ENCODE peak calls at places on chromosomes 4 and X, in five cellular contexts. One of them, this sample, is unnamed.

GRCh38 chr4:152850377-152850776 is 70.6 kb downstream of the ARFIP1 start:
- DNase-seq in osteocyte: no peak
- DNase-seq in B cell: peak
- DNase-seq in fibroblast of mammary gland: peak
- DNase-seq in MCF 10A: peak
- DNase-seq in this sample: peak

GRCh38 chrX:9786839-9787635 is 808 bp downstream of the SHROOM2 start:
- DNase-seq in osteocyte: no peak
- DNase-seq in B cell: no peak
- DNase-seq in MCF 10A: no peak
- DNase-seq in fibroblast of mammary gland: no peak
- DNase-seq in this sample: no peak

GRCh38 chr4:82372502-82372873 is 1.3 kb downstream of the HNRNPD start:
- DNase-seq in osteocyte: no peak
- DNase-seq in fibroblast of mammary gland: peak
- DNase-seq in MCF 10A: peak
- DNase-seq in B cell: peak
- DNase-seq in this sample: peak

GRCh38 chr4:59973496-59973895 is 1226.6 kb upstream of the ADGRL3 start:
- DNase-seq in fibroblast of mammary gland: no peak
- DNase-seq in B cell: no peak
- DNase-seq in MCF 10A: peak
- DNase-seq in osteocyte: no peak
- DNase-seq in this sample: no peak

GRCh38 chr4:119825696-119826095 is 197.1 kb upstream of the PDE5A start:
- DNase-seq in osteocyte: no peak
- DNase-seq in fibroblast of mammary gland: no peak
- DNase-seq in MCF 10A: no peak
- DNase-seq in B cell: no peak
- DNase-seq in this sample: no peak

GRCh38 chr4:38160487-38161207 is 200.4 kb downstream of the PTTG2 start:
- DNase-seq in B cell: peak
- DNase-seq in MCF 10A: peak
- DNase-seq in fibroblast of mammary gland: peak
- DNase-seq in osteocyte: no peak
- DNase-seq in this sample: peak

GRCh38 chrX:54446084-54446483 is 5.9 kb downstream of the TSR2 start:
- DNase-seq in osteocyte: no peak
- DNase-seq in MCF 10A: no peak
- DNase-seq in B cell: no peak
- DNase-seq in fibroblast of mammary gland: no peak
- DNase-seq in this sample: no peak

GRCh38 chrX:74349387-74349786 is 45.4 kb downstream of the ZCCHC13 start:
- DNase-seq in osteocyte: no peak
- DNase-seq in MCF 10A: peak
- DNase-seq in fibroblast of mammary gland: peak
- DNase-seq in B cell: no peak
- DNase-seq in this sample: no peak

GRCh38 chr4:14893713-14894112 is 108.6 kb upstream of the CPEB2 start:
- DNase-seq in B cell: no peak
- DNase-seq in MCF 10A: no peak
- DNase-seq in osteocyte: no peak
- DNase-seq in fibroblast of mammary gland: no peak
- DNase-seq in this sample: no peak

GRCh38 chr4:111450867-111451266 is 694.4 kb upstream of the FAM241A start:
- DNase-seq in MCF 10A: peak
- DNase-seq in osteocyte: no peak
- DNase-seq in B cell: no peak
- DNase-seq in fibroblast of mammary gland: peak
- DNase-seq in this sample: no peak

GRCh38 chr4:139137745-139138144 is 39.3 kb downstream of the ELF2 start:
- DNase-seq in B cell: no peak
- DNase-seq in MCF 10A: no peak
- DNase-seq in fibroblast of mammary gland: no peak
- DNase-seq in osteocyte: no peak
- DNase-seq in this sample: no peak

GRCh38 chrX:15874672-15875071 is 20.1 kb upstream of the AP1S2 start:
- DNase-seq in osteocyte: no peak
- DNase-seq in MCF 10A: no peak
- DNase-seq in B cell: no peak
- DNase-seq in fibroblast of mammary gland: no peak
- DNase-seq in this sample: no peak

GRCh38 chr4:165198329-165198728 is 9.0 kb upstream of the KLHL2 start:
- DNase-seq in fibroblast of mammary gland: no peak
- DNase-seq in osteocyte: no peak
- DNase-seq in MCF 10A: no peak
- DNase-seq in B cell: no peak
- DNase-seq in this sample: no peak

GRCh38 chr4:75633846-75634245 is 3.5 kb upstream of the CDKL2 start:
- DNase-seq in MCF 10A: peak
- DNase-seq in osteocyte: no peak
- DNase-seq in fibroblast of mammary gland: peak
- DNase-seq in B cell: no peak
- DNase-seq in this sample: no peak

GRCh38 chr4:17854076-17854475 is 43.3 kb downstream of the NCAPG start:
- DNase-seq in MCF 10A: no peak
- DNase-seq in B cell: no peak
- DNase-seq in osteocyte: no peak
- DNase-seq in fibroblast of mammary gland: no peak
- DNase-seq in this sample: no peak

GRCh38 chrX:125295337-125295736 is 24.3 kb upstream of the TEX13C start:
- DNase-seq in fibroblast of mammary gland: no peak
- DNase-seq in B cell: no peak
- DNase-seq in MCF 10A: peak
- DNase-seq in osteocyte: no peak
- DNase-seq in this sample: peak

GRCh38 chr4:113292371-113293042 is 243.1 kb downstream of the ANK2 start:
- DNase-seq in fibroblast of mammary gland: peak
- DNase-seq in osteocyte: no peak
- DNase-seq in B cell: no peak
- DNase-seq in MCF 10A: no peak
- DNase-seq in this sample: no peak

GRCh38 chr4:183362916-183363542 is 40.8 kb upstream of the CLDN24 start:
- DNase-seq in MCF 10A: peak
- DNase-seq in fibroblast of mammary gland: peak
- DNase-seq in B cell: no peak
- DNase-seq in osteocyte: no peak
- DNase-seq in this sample: no peak

GRCh38 chr4:54976682-54977081 is 148.7 kb downstream of the KDR start:
- DNase-seq in osteocyte: no peak
- DNase-seq in MCF 10A: no peak
- DNase-seq in B cell: no peak
- DNase-seq in fibroblast of mammary gland: no peak
- DNase-seq in this sample: no peak

GRCh38 chr4:108852691-108853090 is 89.8 kb upstream of the ETNPPL start:
- DNase-seq in B cell: no peak
- DNase-seq in osteocyte: no peak
- DNase-seq in fibroblast of mammary gland: no peak
- DNase-seq in MCF 10A: peak
- DNase-seq in this sample: no peak

GRCh38 chrX:44227981-44228380 is 115.5 kb downstream of the EFHC2 start:
- DNase-seq in MCF 10A: no peak
- DNase-seq in osteocyte: no peak
- DNase-seq in fibroblast of mammary gland: no peak
- DNase-seq in B cell: no peak
- DNase-seq in this sample: no peak

GRCh38 chr4:84535901-84536300 is 36.8 kb upstream of the NKX6-1 start:
- DNase-seq in osteocyte: no peak
- DNase-seq in MCF 10A: no peak
- DNase-seq in B cell: no peak
- DNase-seq in fibroblast of mammary gland: no peak
- DNase-seq in this sample: no peak

GRCh38 chr4:95599777-95600436 is 51.1 kb upstream of the UNC5C start:
- DNase-seq in B cell: no peak
- DNase-seq in osteocyte: no peak
- DNase-seq in MCF 10A: no peak
- DNase-seq in fibroblast of mammary gland: no peak
- DNase-seq in this sample: no peak

GRCh38 chrX:109624641-109625311 is at the start of gene KCNE5:
- DNase-seq in osteocyte: no peak
- DNase-seq in B cell: no peak
- DNase-seq in MCF 10A: no peak
- DNase-seq in fibroblast of mammary gland: no peak
- DNase-seq in this sample: no peak

GRCh38 chrX:120274958-120275357 is 24.3 kb downstream of the ZBTB33 start:
- DNase-seq in fibroblast of mammary gland: no peak
- DNase-seq in MCF 10A: no peak
- DNase-seq in B cell: no peak
- DNase-seq in osteocyte: no peak
- DNase-seq in this sample: no peak

GRCh38 chrX:9605484-9605883 is 140.6 kb downstream of the TBL1X start:
- DNase-seq in MCF 10A: no peak
- DNase-seq in B cell: no peak
- DNase-seq in fibroblast of mammary gland: no peak
- DNase-seq in osteocyte: no peak
- DNase-seq in this sample: no peak

GRCh38 chrX:41870719-41871151 is 52.6 kb downstream of the CASK start:
- DNase-seq in MCF 10A: no peak
- DNase-seq in B cell: no peak
- DNase-seq in fibroblast of mammary gland: no peak
- DNase-seq in osteocyte: no peak
- DNase-seq in this sample: no peak

GRCh38 chrX:81957318-81957717 is 755.4 kb downstream of the SH3BGRL start:
- DNase-seq in osteocyte: no peak
- DNase-seq in fibroblast of mammary gland: peak
- DNase-seq in B cell: no peak
- DNase-seq in MCF 10A: no peak
- DNase-seq in this sample: no peak

GRCh38 chr4:51831133-51831532 is 11.8 kb upstream of the DCUN1D4 start:
- DNase-seq in MCF 10A: peak
- DNase-seq in osteocyte: no peak
- DNase-seq in fibroblast of mammary gland: peak
- DNase-seq in B cell: peak
- DNase-seq in this sample: peak

GRCh38 chr4:94766856-94767255 is 9.1 kb downstream of the BMPR1B start:
- DNase-seq in osteocyte: no peak
- DNase-seq in MCF 10A: peak
- DNase-seq in fibroblast of mammary gland: peak
- DNase-seq in B cell: no peak
- DNase-seq in this sample: no peak

DNA sequence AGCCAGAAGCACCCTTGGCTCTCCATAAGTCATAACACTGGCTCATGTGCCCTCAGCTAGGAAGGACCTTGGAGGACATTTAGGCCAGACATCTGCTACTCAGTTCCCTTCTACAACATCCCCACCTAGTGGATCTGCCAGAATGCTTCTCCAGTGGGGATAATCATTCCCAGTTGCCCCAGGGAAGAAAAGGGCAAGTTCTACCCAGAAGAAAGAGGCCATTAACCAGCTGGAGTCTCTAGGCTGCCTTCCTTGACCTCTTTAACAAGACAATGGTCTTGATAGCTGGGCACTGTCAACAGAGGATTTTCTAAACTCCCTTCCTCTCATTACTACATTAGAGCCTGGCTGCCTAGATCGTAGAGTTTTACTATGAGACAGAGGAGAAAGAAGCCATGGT is 42.0 kb downstream of the LGI2 start:
- DNase-seq in B cell: no peak
- DNase-seq in MCF 10A: peak
- DNase-seq in fibroblast of mammary gland: peak
- DNase-seq in osteocyte: no peak
- DNase-seq in this sample: no peak
- TF ChIP-seq CTCF in B cell: no peak
- TF ChIP-seq CTCF in MCF 10A: peak
- TF ChIP-seq CTCF in fibroblast of mammary gland: peak
- TF ChIP-seq CTCF in osteocyte: peak
- TF ChIP-seq CTCF in this sample: no peak

GRCh38 chr4:79207281-79207680 is 118.6 kb downstream of the NAA11 start:
- DNase-seq in osteocyte: no peak
- DNase-seq in B cell: no peak
- DNase-seq in MCF 10A: no peak
- DNase-seq in fibroblast of mammary gland: no peak
- DNase-seq in this sample: no peak
- TF ChIP-seq CTCF in osteocyte: no peak
- TF ChIP-seq CTCF in B cell: no peak
- TF ChIP-seq CTCF in MCF 10A: no peak
- TF ChIP-seq CTCF in fibroblast of mammary gland: no peak
- TF ChIP-seq CTCF in this sample: no peak

DNA sequence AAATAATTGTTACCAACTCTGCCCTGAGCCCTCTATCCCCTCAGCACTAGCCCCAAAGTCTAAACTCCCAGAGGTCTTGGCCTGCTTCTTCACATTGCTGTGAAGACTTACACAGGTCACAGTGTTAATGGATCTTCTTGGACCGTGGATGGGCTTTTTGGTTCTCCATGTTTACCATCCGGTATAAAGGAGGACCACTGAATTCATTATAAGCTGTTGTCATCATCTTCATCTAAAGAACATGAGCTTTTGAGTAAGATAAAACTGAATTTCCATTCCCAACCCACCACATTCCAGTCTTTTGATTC is 8.5 kb downstream of the NUDT11 start:
- DNase-seq in B cell: no peak
- DNase-seq in MCF 10A: no peak
- DNase-seq in osteocyte: no peak
- DNase-seq in fibroblast of mammary gland: peak
- DNase-seq in this sample: no peak
- TF ChIP-seq CTCF in B cell: no peak
- TF ChIP-seq CTCF in MCF 10A: no peak
- TF ChIP-seq CTCF in osteocyte: no peak
- TF ChIP-seq CTCF in fibroblast of mammary gland: no peak
- TF ChIP-seq CTCF in this sample: no peak

GRCh38 chrX:25558137-25558536 is 542.4 kb upstream of the ARX start:
- DNase-seq in B cell: no peak
- DNase-seq in MCF 10A: no peak
- DNase-seq in osteocyte: no peak
- DNase-seq in fibroblast of mammary gland: no peak
- DNase-seq in this sample: no peak

GRCh38 chrX:25561190-25561589 is 545.4 kb upstream of the ARX start:
- DNase-seq in MCF 10A: no peak
- DNase-seq in B cell: no peak
- DNase-seq in osteocyte: no peak
- DNase-seq in fibroblast of mammary gland: no peak
- DNase-seq in this sample: no peak

GRCh38 chrX:25555521-25555920 is 539.8 kb upstream of the ARX start:
- DNase-seq in fibroblast of mammary gland: no peak
- DNase-seq in B cell: no peak
- DNase-seq in osteocyte: no peak
- DNase-seq in MCF 10A: no peak
- DNase-seq in this sample: no peak
- TF ChIP-seq CTCF in fibroblast of mammary gland: no peak
- TF ChIP-seq CTCF in B cell: no peak
- TF ChIP-seq CTCF in osteocyte: no peak
- TF ChIP-seq CTCF in MCF 10A: no peak
- TF ChIP-seq CTCF in this sample: no peak

DNA sequence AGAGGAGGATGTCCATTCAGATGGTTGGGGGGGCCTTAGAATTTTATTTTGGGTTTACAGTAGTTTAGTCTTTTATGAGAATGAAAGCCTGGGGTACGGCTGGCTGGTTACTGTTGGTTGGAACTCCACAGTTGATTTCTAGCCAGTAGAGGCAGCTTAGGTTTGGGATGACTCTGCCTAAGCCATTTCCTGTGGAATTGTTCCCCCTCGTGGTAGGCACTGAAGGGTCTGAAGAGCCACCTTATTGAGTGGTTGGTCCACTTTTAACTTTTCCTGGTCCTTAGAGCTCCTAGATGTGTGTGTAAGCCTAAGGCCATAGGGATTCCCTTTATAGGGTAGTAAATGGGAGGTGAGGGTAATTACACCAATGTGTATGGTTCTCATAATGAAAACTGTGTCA is 19.7 kb downstream of the SPIN3 start:
- DNase-seq in B cell: no peak
- DNase-seq in MCF 10A: peak
- DNase-seq in osteocyte: no peak
- DNase-seq in fibroblast of mammary gland: peak
- DNase-seq in this sample: no peak
- TF ChIP-seq CTCF in B cell: no peak
- TF ChIP-seq CTCF in MCF 10A: no peak
- TF ChIP-seq CTCF in osteocyte: no peak
- TF ChIP-seq CTCF in fibroblast of mammary gland: peak
- TF ChIP-seq CTCF in this sample: no peak